ENCODE peak calls at places on chromosome 15, in seven cellular contexts. One of them, this sample, is unnamed.
A peak's percentile ranks its signal among the peaks of the same experiment; 100 is the strongest.

GRCh38 chr15:52218816-52219215 is 27.6 kb upstream of the GNB5 start:
- DNase-seq in K562: no peak
- DNase-seq in SK-N-SH: no peak
- DNase-seq in H1: no peak
- DNase-seq in GM12878: no peak
- DNase-seq in HepG2: no peak
- DNase-seq in HCT116: no peak
- DNase-seq in this sample: no peak

GRCh38 chr15:74402873-74403589 is 30.7 kb downstream of the SEMA7A start:
- DNase-seq in GM12878: peak; percentile 82
- DNase-seq in H1: no peak
- DNase-seq in SK-N-SH: no peak
- DNase-seq in HCT116: no peak
- DNase-seq in K562: no peak
- DNase-seq in HepG2: no peak
- DNase-seq in this sample: no peak

GRCh38 chr15:29822100-29822684 is at the start of gene TJP1:
- DNase-seq in SK-N-SH: peak; percentile 95
- DNase-seq in H1: no peak
- DNase-seq in HCT116: no peak
- DNase-seq in K562: peak; percentile 88
- DNase-seq in HepG2: peak; percentile 39
- DNase-seq in GM12878: no peak
- DNase-seq in this sample: peak; percentile 87

GRCh38 chr15:52005748-52006701 is 13.0 kb upstream of the MAPK6 start:
- DNase-seq in H1: no peak
- DNase-seq in SK-N-SH: peak; percentile 57
- DNase-seq in K562: no peak
- DNase-seq in HCT116: no peak
- DNase-seq in GM12878: peak; percentile 97
- DNase-seq in HepG2: peak; percentile 70
- DNase-seq in this sample: no peak

GRCh38 chr15:88108991-88109390 is 147.5 kb downstream of the NTRK3 start:
- DNase-seq in GM12878: no peak
- DNase-seq in K562: no peak
- DNase-seq in H1: no peak
- DNase-seq in SK-N-SH: no peak
- DNase-seq in HepG2: no peak
- DNase-seq in HCT116: no peak
- DNase-seq in this sample: no peak

GRCh38 chr15:51053571-51053970 is 41.1 kb downstream of the TNFAIP8L3 start:
- DNase-seq in SK-N-SH: no peak
- DNase-seq in K562: no peak
- DNase-seq in HCT116: no peak
- DNase-seq in HepG2: no peak
- DNase-seq in GM12878: no peak
- DNase-seq in H1: no peak
- DNase-seq in this sample: no peak

GRCh38 chr15:70099966-70100494 is 2.3 kb upstream of the TLE3 start:
- DNase-seq in HCT116: peak; percentile 13
- DNase-seq in K562: no peak
- DNase-seq in GM12878: no peak
- DNase-seq in H1: no peak
- DNase-seq in HepG2: no peak
- DNase-seq in SK-N-SH: no peak
- DNase-seq in this sample: no peak

GRCh38 chr15:39586387-39587171 is 5.7 kb downstream of the THBS1 start:
- DNase-seq in GM12878: no peak
- DNase-seq in SK-N-SH: no peak
- DNase-seq in HepG2: no peak
- DNase-seq in HCT116: no peak
- DNase-seq in H1: no peak
- DNase-seq in K562: no peak
- DNase-seq in this sample: no peak

GRCh38 chr15:88542342-88542733 is 4.1 kb downstream of the DET1 start:
- DNase-seq in HCT116: no peak
- DNase-seq in SK-N-SH: no peak
- DNase-seq in K562: peak; percentile 30
- DNase-seq in HepG2: no peak
- DNase-seq in GM12878: no peak
- DNase-seq in H1: no peak
- DNase-seq in this sample: no peak

GRCh38 chr15:80587816-80588456 is 107.2 kb upstream of the ABHD17C start:
- DNase-seq in SK-N-SH: no peak
- DNase-seq in HCT116: no peak
- DNase-seq in GM12878: no peak
- DNase-seq in K562: no peak
- DNase-seq in H1: no peak
- DNase-seq in HepG2: no peak
- DNase-seq in this sample: no peak

GRCh38 chr15:97866994-97867393 is 93.5 kb upstream of the ARRDC4 start:
- DNase-seq in K562: no peak
- DNase-seq in HepG2: no peak
- DNase-seq in SK-N-SH: no peak
- DNase-seq in GM12878: no peak
- DNase-seq in HCT116: no peak
- DNase-seq in H1: no peak
- DNase-seq in this sample: no peak

GRCh38 chr15:73369073-73369694 is 426 bp upstream of the HCN4 start:
- DNase-seq in HCT116: no peak
- DNase-seq in K562: no peak
- DNase-seq in H1: no peak
- DNase-seq in GM12878: no peak
- DNase-seq in SK-N-SH: peak; percentile 57
- DNase-seq in HepG2: no peak
- DNase-seq in this sample: no peak

GRCh38 chr15:81531971-81532370 is 158.0 kb upstream of the TMC3 start:
- DNase-seq in GM12878: no peak
- DNase-seq in H1: no peak
- DNase-seq in HepG2: no peak
- DNase-seq in K562: no peak
- DNase-seq in SK-N-SH: no peak
- DNase-seq in HCT116: no peak
- DNase-seq in this sample: no peak

GRCh38 chr15:38818156-38818745 is 253.6 kb upstream of the RASGRP1 start:
- DNase-seq in SK-N-SH: peak; percentile 11
- DNase-seq in K562: no peak
- DNase-seq in HepG2: no peak
- DNase-seq in HCT116: no peak
- DNase-seq in GM12878: no peak
- DNase-seq in H1: no peak
- DNase-seq in this sample: peak; percentile 25

GRCh38 chr15:41492597-41493204 is 973 bp upstream of the ITPKA start:
- DNase-seq in H1: no peak
- DNase-seq in HCT116: no peak
- DNase-seq in GM12878: no peak
- DNase-seq in K562: peak; percentile 55
- DNase-seq in SK-N-SH: peak; percentile 45
- DNase-seq in HepG2: no peak
- DNase-seq in this sample: no peak

GRCh38 chr15:85865070-85865684 is 70.5 kb upstream of the KLHL25 start:
- DNase-seq in K562: peak; percentile 40
- DNase-seq in HepG2: peak; percentile 11
- DNase-seq in H1: peak; percentile 79
- DNase-seq in HCT116: peak; percentile 19
- DNase-seq in GM12878: no peak
- DNase-seq in SK-N-SH: peak; percentile 71
- DNase-seq in this sample: peak; percentile 63

GRCh38 chr15:49041406-49041805 is 4.8 kb downstream of the SECISBP2L start:
- DNase-seq in HepG2: peak; percentile 40
- DNase-seq in HCT116: no peak
- DNase-seq in H1: no peak
- DNase-seq in GM12878: no peak
- DNase-seq in SK-N-SH: no peak
- DNase-seq in K562: no peak
- DNase-seq in this sample: no peak

GRCh38 chr15:68555348-68556037 is 23.3 kb upstream of the CORO2B start:
- DNase-seq in HCT116: no peak
- DNase-seq in H1: no peak
- DNase-seq in SK-N-SH: no peak
- DNase-seq in HepG2: no peak
- DNase-seq in K562: no peak
- DNase-seq in GM12878: no peak
- DNase-seq in this sample: no peak

GRCh38 chr15:68552773-68553172 is 26.0 kb upstream of the CORO2B start:
- DNase-seq in HCT116: no peak
- DNase-seq in H1: no peak
- DNase-seq in HepG2: no peak
- DNase-seq in SK-N-SH: no peak
- DNase-seq in K562: no peak
- DNase-seq in GM12878: no peak
- DNase-seq in this sample: no peak

GRCh38 chr15:68553594-68553993 is 25.2 kb upstream of the CORO2B start:
- DNase-seq in SK-N-SH: no peak
- DNase-seq in GM12878: no peak
- DNase-seq in H1: no peak
- DNase-seq in HCT116: no peak
- DNase-seq in HepG2: no peak
- DNase-seq in K562: no peak
- DNase-seq in this sample: no peak

GRCh38 chr15:68554716-68555347 is 24.0 kb upstream of the CORO2B start:
- DNase-seq in HCT116: no peak
- DNase-seq in K562: no peak
- DNase-seq in GM12878: no peak
- DNase-seq in SK-N-SH: no peak
- DNase-seq in H1: no peak
- DNase-seq in HepG2: no peak
- DNase-seq in this sample: no peak

DNA sequence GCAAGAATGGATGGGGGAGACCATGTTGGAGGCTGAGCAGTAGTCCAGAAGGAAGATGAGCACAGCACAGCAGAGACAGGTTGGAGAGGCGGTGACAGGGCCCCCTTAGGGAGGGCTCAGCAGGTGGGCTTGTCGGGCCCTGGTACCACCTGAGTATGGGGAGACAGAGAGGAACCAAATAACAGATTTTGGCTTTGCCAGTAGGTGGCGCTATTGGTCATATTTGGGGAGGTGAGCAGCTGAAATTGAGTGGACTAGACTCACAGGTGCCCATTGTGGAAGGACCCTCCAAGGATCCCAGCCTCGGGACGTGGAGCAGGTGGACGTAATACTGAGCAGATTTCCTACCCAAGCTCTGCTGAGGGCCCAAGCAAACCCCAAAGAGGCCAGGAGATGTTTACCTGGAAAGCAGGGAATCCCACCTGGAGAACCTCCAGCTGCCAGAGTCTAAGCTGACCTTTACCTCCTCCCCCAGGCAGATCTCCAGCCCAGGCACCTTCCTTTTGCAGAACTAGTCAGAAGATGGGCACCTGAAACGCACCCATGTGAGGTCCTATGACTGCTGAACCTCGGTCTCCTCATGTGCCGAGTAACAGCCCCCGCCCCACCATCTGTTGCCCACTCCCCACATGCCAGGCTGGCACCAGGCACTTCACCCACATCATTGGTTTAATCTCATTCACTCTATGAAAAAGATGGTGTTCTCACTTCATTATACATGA is 24.6 kb upstream of the CORO2B start:
- DNase-seq in GM12878: no peak
- DNase-seq in K562: peak; percentile 75
- DNase-seq in SK-N-SH: peak; percentile 73
- DNase-seq in HCT116: peak; percentile 54
- DNase-seq in HepG2: peak; percentile 61
- DNase-seq in H1: no peak
- DNase-seq in this sample: peak; percentile 50
- TF ChIP-seq JUND in GM12878: no peak
- TF ChIP-seq JUND in K562: no peak
- TF ChIP-seq JUND in SK-N-SH: no peak
- TF ChIP-seq JUND in HCT116: no peak
- TF ChIP-seq JUND in HepG2: no peak
- TF ChIP-seq JUND in H1: no peak
- TF ChIP-seq JUND in this sample: no peak

DNA sequence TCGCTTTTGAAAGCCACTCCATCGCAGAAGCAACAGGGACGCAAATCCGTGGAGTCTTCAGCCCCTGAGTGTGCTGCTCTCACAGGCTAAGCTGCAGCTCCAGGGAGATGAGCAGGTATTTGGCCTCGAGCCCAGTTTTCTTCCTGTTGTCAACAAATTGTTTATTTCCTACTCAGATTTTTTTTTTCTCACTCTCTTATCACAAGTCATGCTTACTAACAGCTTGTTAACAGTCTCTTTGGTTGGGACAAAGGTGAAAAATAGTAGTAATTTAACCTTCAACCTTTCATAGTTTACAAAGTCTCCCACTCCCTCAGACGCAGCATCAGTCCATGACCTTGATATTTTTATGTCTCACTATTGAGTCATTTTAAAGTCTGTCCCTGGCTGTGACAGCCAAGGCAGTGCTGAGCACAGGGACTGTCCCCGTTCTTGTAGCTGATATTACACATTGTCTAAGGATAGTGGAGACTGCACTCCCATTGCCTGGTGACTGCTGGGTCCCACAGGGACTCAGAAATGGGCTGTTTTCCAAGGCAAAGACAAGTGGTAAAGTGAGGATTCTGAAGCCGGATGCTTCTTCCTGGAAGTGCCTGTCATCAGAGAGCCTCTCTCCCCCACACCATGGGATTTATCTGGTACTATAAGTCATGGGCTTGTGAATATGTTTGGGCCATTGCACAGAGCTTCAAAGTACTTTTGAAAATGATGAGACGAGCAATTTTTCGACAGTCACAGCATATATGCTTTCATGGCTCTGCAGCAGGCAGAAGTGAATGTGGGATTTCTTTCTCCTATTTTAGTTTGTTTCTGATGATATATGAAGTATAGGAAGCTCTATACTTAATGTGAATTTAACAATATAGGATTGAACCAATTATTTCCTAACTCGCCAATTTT is 59.8 kb upstream of the UNC13C start:
- DNase-seq in HCT116: no peak
- DNase-seq in HepG2: peak; percentile 27
- DNase-seq in H1: no peak
- DNase-seq in GM12878: no peak
- DNase-seq in SK-N-SH: no peak
- DNase-seq in K562: no peak
- DNase-seq in this sample: no peak
- TF ChIP-seq JUND in HCT116: no peak
- TF ChIP-seq JUND in HepG2: no peak
- TF ChIP-seq JUND in H1: no peak
- TF ChIP-seq JUND in GM12878: no peak
- TF ChIP-seq JUND in SK-N-SH: no peak
- TF ChIP-seq JUND in K562: no peak
- TF ChIP-seq JUND in this sample: no peak

DNA sequence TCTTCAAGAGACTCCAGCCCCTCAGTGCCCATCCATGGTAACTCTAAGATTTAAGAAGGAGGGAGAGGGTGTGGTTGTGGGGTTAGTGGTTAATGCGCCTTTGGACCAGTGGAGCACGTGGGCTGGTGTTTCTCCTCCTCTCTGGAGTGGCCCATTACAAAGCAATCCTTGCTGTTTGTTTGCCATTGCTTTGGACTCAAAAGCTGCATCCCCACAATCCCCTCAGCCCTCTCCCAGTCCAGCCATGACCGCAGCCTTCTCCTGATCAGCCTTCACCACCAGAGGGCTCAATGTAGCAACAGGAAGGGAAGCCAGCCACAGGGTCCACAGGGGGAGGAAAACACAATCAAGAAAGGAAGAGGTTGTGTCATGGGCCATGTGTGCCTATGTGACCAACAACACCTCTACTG is 38.4 kb upstream of the FAM174B start:
- DNase-seq in H1: no peak
- DNase-seq in K562: peak; percentile 37
- DNase-seq in GM12878: no peak
- DNase-seq in HepG2: peak; percentile 50
- DNase-seq in HCT116: peak; percentile 34
- DNase-seq in SK-N-SH: peak; percentile 55
- DNase-seq in this sample: peak; percentile 71
- TF ChIP-seq JUND in H1: no peak
- TF ChIP-seq JUND in K562: no peak
- TF ChIP-seq JUND in GM12878: no peak
- TF ChIP-seq JUND in HepG2: no peak
- TF ChIP-seq JUND in HCT116: no peak
- TF ChIP-seq JUND in SK-N-SH: no peak
- TF ChIP-seq JUND in this sample: no peak

GRCh38 chr15:66293419-66294156 is at the start of gene DIS3L:
- DNase-seq in H1: no peak
- DNase-seq in GM12878: peak; percentile 8
- DNase-seq in HCT116: no peak
- DNase-seq in SK-N-SH: peak; percentile 91
- DNase-seq in K562: peak; percentile 89
- DNase-seq in HepG2: peak; percentile 32
- DNase-seq in this sample: peak; percentile 64
- TF ChIP-seq JUND in H1: no peak
- TF ChIP-seq JUND in GM12878: no peak
- TF ChIP-seq JUND in HCT116: no peak
- TF ChIP-seq JUND in SK-N-SH: no peak
- TF ChIP-seq JUND in K562: no peak
- TF ChIP-seq JUND in HepG2: no peak
- TF ChIP-seq JUND in this sample: no peak

This sample was measured in T47D.